ENCODE peak calls at places on chromosomes 3 and 15, in four cellular contexts. Q is breast epithelium; G is effector memory CD4-positive, alpha-beta T cell; R is tibial nerve. E is an unnamed sample.

GRCh38 chr3:169744332-169745054 is 20.4 kb downstream of the TERC start:
- DNase-seq in Q (no peak), G (no peak), R (no peak), E (no peak)

GRCh38 chr3:41040256-41040655 is 159.0 kb upstream of the CTNNB1 start:
- DNase-seq in Q (no peak), G (no peak), R (no peak), E (no peak)

GRCh38 chr3:40042752-40043443 is 233.5 kb downstream of the MYRIP start:
- DNase-seq in Q (no peak), G (no peak), R (no peak), E (no peak)

GRCh38 chr15:36832792-36833191 is 253.4 kb downstream of the CDIN1 start:
- DNase-seq in Q (no peak), G (no peak), R (no peak), E (no peak)

GRCh38 chr3:108441081-108441507 is 69.3 kb downstream of the MYH15 start:
- DNase-seq in Q (no peak), G (no peak), R (no peak), E (no peak)

GRCh38 chr3:183247190-183247589 is 5.9 kb upstream of the B3GNT5 start:
- DNase-seq in Q (no peak), G (no peak), R (no peak), E (no peak)

GRCh38 chr3:106428565-106428994 is 559.8 kb upstream of the CBLB start:
- DNase-seq in Q (no peak), G (no peak), R (peak; percentile 43), E (no peak)

GRCh38 chr3:173587055-173587454 is 189.5 kb downstream of the NLGN1 start:
- DNase-seq in Q (no peak), G (no peak), R (no peak), E (no peak)

GRCh38 chr15:26128611-26129140 is 265.5 kb upstream of the ATP10A start:
- DNase-seq in Q (no peak), G (no peak), R (no peak), E (no peak)

GRCh38 chr3:146589899-146590508 is 15.1 kb downstream of the PLSCR5 start:
- DNase-seq in Q (no peak), G (no peak), R (peak; percentile 77), E (no peak)

GRCh38 chr15:73924258-73924921 is 1.9 kb upstream of the LOXL1 start:
- DNase-seq in Q (no peak), G (no peak), R (no peak), E (no peak)

GRCh38 chr3:61682671-61683408 is 121.5 kb downstream of the PTPRG start:
- DNase-seq in Q (no peak), G (no peak), R (peak; percentile 20), E (no peak)

GRCh38 chr3:84128024-84128423 is 830.8 kb upstream of the CADM2 start:
- DNase-seq in Q (no peak), G (no peak), R (no peak), E (no peak)

GRCh38 chr3:69566256-69566655 is 173.0 kb upstream of the MITF start:
- DNase-seq in Q (no peak), G (no peak), R (no peak), E (no peak)

GRCh38 chr3:4493931-4494806 is 1.0 kb downstream of the ITPR1 start:
- DNase-seq in Q (no peak), G (no peak), R (no peak), E (no peak)

GRCh38 chr3:38627956-38628355 is 21.5 kb downstream of the SCN5A start:
- DNase-seq in Q (no peak), G (no peak), R (no peak), E (no peak)

GRCh38 chr3:541328-541727 is 344.8 kb downstream of the CHL1 start:
- DNase-seq in Q (no peak), G (no peak), R (no peak), E (no peak)

GRCh38 chr3:182239316-182239715 is 527.6 kb downstream of the SOX2 start:
- DNase-seq in Q (no peak), G (no peak), R (no peak), E (no peak)

GRCh38 chr3:18351823-18352744 is 73.1 kb downstream of the SATB1 start:
- DNase-seq in Q (peak; percentile 51), G (no peak), R (no peak), E (no peak)

GRCh38 chr15:97177135-97177704 is 783.3 kb upstream of the ARRDC4 start:
- DNase-seq in Q (no peak), G (no peak), R (no peak), E (no peak)

GRCh38 chr3:50365080-50365841 is 5.9 kb upstream of the TMEM115 start:
- DNase-seq in Q (peak; percentile 90), G (peak; percentile 92), R (peak; percentile 75), E (peak; percentile 94)

GRCh38 chr3:178810173-178810572 is 261.4 kb downstream of the ZMAT3 start:
- DNase-seq in Q (no peak), G (no peak), R (no peak), E (no peak)

GRCh38 chr3:181581651-181582050 is 130.1 kb upstream of the SOX2 start:
- DNase-seq in Q (no peak), G (no peak), R (no peak), E (no peak)

GRCh38 chr3:85837402-85837801 is 878.6 kb downstream of the CADM2 start:
- DNase-seq in Q (no peak), G (no peak), R (no peak), E (no peak)

GRCh38 chr3:32428092-32429068 is 36.7 kb downstream of the CMTM7 start:
- DNase-seq in Q (no peak), G (peak; percentile 36), R (no peak), E (peak; percentile 73)

GRCh38 chr3:5304789-5305680 is 117.5 kb downstream of the EDEM1 start:
- DNase-seq in Q (no peak), G (no peak), R (peak; percentile 6), E (no peak)

GRCh38 chr15:48358229-48358641 is 27.0 kb downstream of the DUT start:
- DNase-seq in Q (no peak), G (no peak), R (no peak), E (no peak)

GRCh38 chr3:50435382-50435781 is 68.1 kb downstream of the CACNA2D2 start:
- DNase-seq in Q (no peak), G (no peak), R (no peak), E (no peak)

GRCh38 chr3:2303567-2303966 is 204.9 kb downstream of the CNTN4 start:
- DNase-seq in Q (no peak), G (no peak), R (no peak), E (no peak)

GRCh38 chr3:115279939-115280338 is 132.9 kb upstream of the ZBTB20 start:
- DNase-seq in Q (no peak), G (no peak), R (no peak), E (no peak)

GRCh38 chr15:70415330-70415884 is 317.7 kb upstream of the TLE3 start:
- DNase-seq in Q (peak; percentile 5), G (no peak), R (no peak), E (no peak)

GRCh38 chr15:96225642-96226259 is 104.7 kb upstream of the NR2F2 start:
- DNase-seq in Q (no peak), G (no peak), R (no peak), E (no peak)

GRCh38 chr3:58874795-58875194 is 175.0 kb downstream of the CFAP20DC start:
- DNase-seq in Q (no peak), G (no peak), R (no peak), E (no peak)

GRCh38 chr3:159798951-159799350 is 189.7 kb upstream of the IL12A start:
- DNase-seq in Q (no peak), G (no peak), R (no peak), E (no peak)

GRCh38 chr3:134453631-134454030 is 32.2 kb downstream of the ANAPC13 start:
- DNase-seq in Q (no peak), G (no peak), R (peak; percentile 4), E (no peak)

GRCh38 chr3:30448946-30449686 is 157.3 kb upstream of the TGFBR2 start:
- DNase-seq in Q (no peak), G (no peak), R (no peak), E (no peak)

GRCh38 chr15:62125763-62126162 is 39.3 kb downstream of the C2CD4B start:
- DNase-seq in Q (no peak), G (no peak), R (no peak), E (no peak)

DNA sequence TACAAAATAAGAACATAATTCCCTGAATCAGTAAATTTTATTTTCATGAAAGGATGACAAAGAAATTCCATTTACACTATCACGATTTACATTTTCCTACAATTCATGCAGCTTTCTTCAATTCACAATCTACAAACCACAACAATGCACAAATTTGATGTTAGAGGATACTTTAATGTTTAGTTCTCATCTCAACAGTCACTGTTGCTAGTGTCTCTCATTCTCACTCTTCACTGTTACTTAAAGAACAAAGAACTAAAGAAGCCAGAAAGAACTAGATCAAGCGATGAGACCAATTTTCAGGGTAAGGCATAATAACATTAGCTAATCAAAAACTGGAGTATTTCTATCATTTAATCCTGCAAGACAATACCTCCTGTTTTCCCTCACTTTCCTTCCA is 73.5 kb downstream of the TBL1XR1 start:
- DNase-seq in Q (no peak), G (no peak), R (no peak), E (no peak)
- H3K4me1 ChIP-seq in Q (peaks cover 6% of the 10 kb centered on the region), G (no peaks in the 10 kb centered on the region), R (no peaks in the 10 kb centered on the region), E (peaks cover 26% of the 10 kb centered on the region)

GRCh38 chr3:122681294-122682015 is 816 bp downstream of the PARP14 start:
- DNase-seq in Q (no peak), G (no peak), R (no peak), E (peak; percentile 8)
- H3K27ac ChIP-seq in Q (peak overlapping the region; percentile 99), G (peak overlapping the region; percentile 95), R (peak overlapping the region; percentile 99), E (peak overlapping the region; percentile 93)

GRCh38 chr3:54355795-54356194 is 233.4 kb downstream of the CACNA2D3 start:
- DNase-seq in Q (no peak), G (no peak), R (no peak), E (no peak)
- H3K4me1 ChIP-seq in Q (peaks cover 7% of the 10 kb centered on the region), G (no peaks in the 10 kb centered on the region), R (no peaks in the 10 kb centered on the region), E (no peaks in the 10 kb centered on the region)

GRCh38 chr15:100007609-100008008 is 274.4 kb upstream of the LYSMD4 start:
- DNase-seq in Q (no peak), G (no peak), R (no peak), E (no peak)

GRCh38 chr15:100009372-100009771 is 276.1 kb upstream of the LYSMD4 start:
- DNase-seq in Q (no peak), G (no peak), R (no peak), E (no peak)

GRCh38 chr15:100016632-100017031 is 283.4 kb upstream of the LYSMD4 start:
- DNase-seq in Q (no peak), G (no peak), R (no peak), E (no peak)

GRCh38 chr15:100008258-100008657 is 275.0 kb upstream of the LYSMD4 start:
- DNase-seq in Q (no peak), G (no peak), R (no peak), E (no peak)

GRCh38 chr15:100011235-100011634 is 278.0 kb upstream of the LYSMD4 start:
- DNase-seq in Q (no peak), G (no peak), R (no peak), E (no peak)
- H3K27ac ChIP-seq in Q (no peak overlapping the region), G (no peak overlapping the region), R (no peak overlapping the region), E (no peak overlapping the region)